ENCODE peak calls at places on chromosomes 2 and 18, in six cellular contexts. I, W, J, T, R and D are unnamed samples. For H3K36me3, the result is how much of the 10 kb centered on the place peaks cover.

GRCh38 chr2:189569295-189569925 is 11.2 kb downstream of the SLC40A1 start:
- DNase-seq in R (no peak), T (no peak), J (no peak), I (no peak), W (no peak), D (no peak)

GRCh38 chr2:120722603-120723421 is 12.9 kb upstream of the GLI2 start:
- DNase-seq in W (no peak), T (no peak), I (no peak), J (no peak), R (peak), D (peak)

GRCh38 chr2:109649736-109650695 is 35.9 kb downstream of the SOWAHC start:
- DNase-seq in R (no peak), I (no peak), T (no peak), W (no peak), J (no peak), D (no peak)

GRCh38 chr2:86429335-86429734 is 11.8 kb upstream of the KDM3A start:
- DNase-seq in T (no peak), I (no peak), W (no peak), R (no peak), J (no peak), D (no peak)

GRCh38 chr2:126244937-126245336 is 411.0 kb upstream of the GYPC start:
- DNase-seq in R (peak), T (no peak), I (peak), W (no peak), J (peak), D (peak)

GRCh38 chr2:241298554-241299165 is 16.8 kb downstream of the HDLBP start:
- DNase-seq in J (peak), R (no peak), I (no peak), W (no peak), T (no peak), D (no peak)

GRCh38 chr2:51379997-51380396 is 348.1 kb upstream of the NRXN1 start:
- DNase-seq in W (no peak), R (no peak), I (no peak), J (no peak), T (no peak), D (no peak)

GRCh38 chr2:162828545-162828944 is 10.0 kb downstream of the KCNH7 start:
- DNase-seq in R (no peak), J (no peak), W (no peak), T (peak), I (no peak), D (no peak)

GRCh38 chr2:206989306-206989705 is 50.0 kb downstream of the CPO start:
- DNase-seq in W (peak), I (peak), T (no peak), R (peak), J (peak), D (peak)

GRCh38 chr2:207617011-207617671 is 8.1 kb downstream of the METTL21A start:
- DNase-seq in R (no peak), T (no peak), J (no peak), W (no peak), I (no peak), D (peak)

GRCh38 chr2:15939854-15940660 is at the start of gene MYCN:
- DNase-seq in W (peak), R (peak), J (no peak), T (no peak), I (peak), D (no peak)

GRCh38 chr2:9984217-9984739 is 32.8 kb downstream of the GRHL1 start:
- DNase-seq in T (no peak), I (no peak), W (no peak), J (peak), R (no peak), D (no peak)

GRCh38 chr2:109318150-109318948 is 189.3 kb downstream of the SH3RF3 start:
- DNase-seq in T (peak), R (peak), J (no peak), I (peak), W (peak), D (peak)

GRCh38 chr2:101843048-101843447 is 145.5 kb downstream of the MAP4K4 start:
- DNase-seq in R (no peak), W (no peak), I (no peak), T (no peak), J (no peak), D (peak)

GRCh38 chr18:28690836-28691835 is 514.2 kb upstream of the CDH2 start:
- DNase-seq in W (no peak), T (no peak), J (no peak), I (no peak), R (no peak), D (peak)

GRCh38 chr2:204197601-204198000 is 261.0 kb downstream of the ICOS start:
- DNase-seq in R (no peak), W (no peak), T (no peak), J (no peak), I (no peak), D (no peak)

GRCh38 chr18:26468931-26469340 is 79.4 kb downstream of the KCTD1 start:
- DNase-seq in W (no peak), T (no peak), R (no peak), J (peak), I (no peak), D (no peak)

GRCh38 chr18:48777026-48777736 is 173.6 kb downstream of the SMAD7 start:
- DNase-seq in I (peak), T (no peak), W (peak), R (peak), J (peak), D (peak)

GRCh38 chr18:55778731-55779460 is 190.9 kb upstream of the TCF4 start:
- DNase-seq in J (peak), I (no peak), R (no peak), W (no peak), T (no peak), D (no peak)

GRCh38 chr2:236629961-236630872 is 60.6 kb downstream of the ACKR3 start:
- DNase-seq in I (no peak), J (no peak), R (no peak), W (no peak), T (no peak), D (no peak)

GRCh38 chr2:25977768-25978167 is 4.5 kb downstream of the KIF3C start:
- DNase-seq in R (no peak), T (peak), W (no peak), I (no peak), J (no peak), D (peak)

GRCh38 chr18:57475408-57475807 is 40.2 kb downstream of the ONECUT2 start:
- DNase-seq in I (no peak), J (no peak), T (no peak), W (no peak), R (no peak), D (no peak)

GRCh38 chr2:141384676-141385075 is 746.1 kb downstream of the LRP1B start:
- DNase-seq in R (no peak), J (peak), W (no peak), T (peak), I (no peak), D (no peak)

GRCh38 chr2:31038385-31038784 is 99.9 kb downstream of the GALNT14 start:
- DNase-seq in R (no peak), W (no peak), I (peak), J (no peak), T (no peak), D (no peak)

GRCh38 chr2:106343274-106343673 is 124.9 kb downstream of the RGPD3 start:
- DNase-seq in T (no peak), W (no peak), R (no peak), I (peak), J (no peak), D (no peak)
- H3K4me3 ChIP-seq in T (no peak), W (no peak), R (no peak), I (no peak), J (no peak), D (no peak)

GRCh38 chr2:181910028-181910763 is 18.7 kb downstream of the ITPRID2 start:
- DNase-seq in I (no peak), R (no peak), W (no peak), T (no peak), J (no peak), D (no peak)
- H3K36me3 ChIP-seq in I (under half), R (under half), W (half or more), T (under half), J (half or more), D (half or more)

GRCh38 chr18:68244786-68245185 is 470.1 kb downstream of the TMX3 start:
- DNase-seq in I (no peak), T (no peak), R (no peak), W (no peak), J (no peak), D (no peak)
- H3K4me3 ChIP-seq in I (no peak), T (no peak), R (no peak), W (no peak), J (no peak), D (no peak)

GRCh38 chr2:112737544-112738232 is 16.9 kb downstream of the NT5DC4 start:
- DNase-seq in W (no peak), R (no peak), I (no peak), J (no peak), T (no peak), D (no peak)

GRCh38 chr2:112740522-112740921 is 19.7 kb downstream of the NT5DC4 start:
- DNase-seq in W (no peak), I (no peak), T (no peak), J (no peak), R (no peak), D (no peak)
- H3K36me3 ChIP-seq in W (under half), I (under half), T (under half), J (half or more), R (under half), D (half or more)

GRCh38 chr18:5488844-5489243 is 55.0 kb downstream of the EPB41L3 start:
- DNase-seq in J (no peak), R (peak), W (no peak), T (no peak), I (no peak), D (no peak)
- H3K4me3 ChIP-seq in J (no peak), R (no peak), W (no peak), T (no peak), I (no peak), D (no peak)

GRCh38 chr2:134934641-134935040 is 16.0 kb downstream of the CCNT2 start:
- DNase-seq in R (no peak), W (no peak), J (no peak), T (no peak), I (no peak), D (no peak)
- H3K36me3 ChIP-seq in R (under half), W (under half), J (half or more), T (under half), I (under half), D (half or more)

GRCh38 chr2:145283131-145283530 is 763.2 kb upstream of the ZEB2 start:
- DNase-seq in R (no peak), I (no peak), J (no peak), T (no peak), W (no peak), D (no peak)
- H3K4me3 ChIP-seq in R (no peak), I (no peak), J (no peak), T (no peak), W (no peak), D (no peak)

DNA sequence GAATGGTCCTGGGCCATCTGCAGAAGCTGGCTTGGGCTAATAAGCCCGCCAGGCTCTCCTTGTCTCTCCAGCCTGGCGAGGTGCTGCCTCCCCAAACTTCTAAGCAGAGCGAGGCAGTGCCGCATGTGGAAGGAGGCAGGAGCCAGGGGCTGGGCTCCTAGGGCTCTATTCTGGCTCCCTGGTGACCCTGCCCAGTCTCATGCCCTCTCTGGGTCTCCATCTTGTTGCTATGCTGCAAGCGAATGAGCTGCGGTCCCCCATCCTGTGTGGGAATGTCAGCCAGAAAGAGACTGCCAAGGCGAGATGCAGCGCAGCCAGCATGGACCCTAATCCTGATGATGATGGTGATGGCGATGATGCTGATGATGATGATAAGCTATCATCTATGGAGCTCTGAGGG is 48.7 kb downstream of the TNS1 start:
- DNase-seq in T (no peak), I (no peak), W (no peak), J (no peak), R (no peak), D (no peak)
- H3K36me3 ChIP-seq in T (under half), I (under half), W (under half), J (under half), R (under half), D (under half)